ENCODE peak calls at places on chromosome 7, in six cellular contexts. T is stimulated activated CD8-positive, alpha-beta memory T cell treated with anti-CD3 and anti-CD28 coated beads, Interleukin-12 subunit alpha, Interleukin-12 subunit beta, amount 100 ng/mL, for 1 hour; K is HFFc6; R is amniotic stem cell; Y is brain microvascular endothelial cell; O is NCI-H2029 treated with DMSO at 0.1 percent for 48 hours. B is an unnamed sample.

GRCh38 chr7:155594163-155594732 is 47.9 kb upstream of the CNPY1 start:
- DNase-seq in Y (no peak), K (no peak), O (no peak), T (no peak), R (no peak), B (peak)

GRCh38 chr7:17489987-17490386 is 191.5 kb downstream of the AHR start:
- DNase-seq in R (no peak), Y (no peak), O (no peak), T (no peak), K (no peak), B (no peak)

GRCh38 chr7:40057292-40057691 is 77.1 kb downstream of the MPLKIP start:
- DNase-seq in Y (peak), K (peak), O (peak), T (no peak), R (no peak), B (peak)

GRCh38 chr7:28395806-28396205 is 16.5 kb upstream of the CREB5 start:
- DNase-seq in O (no peak), Y (no peak), R (no peak), T (no peak), K (no peak), B (no peak)

GRCh38 chr7:15874774-15875173 is 188.3 kb upstream of the MEOX2 start:
- DNase-seq in Y (no peak), O (no peak), T (no peak), K (no peak), R (no peak), B (no peak)

GRCh38 chr7:26156454-26157365 is 4.7 kb downstream of the NFE2L3 start:
- DNase-seq in K (peak), O (no peak), R (peak), Y (peak), T (no peak), B (peak)

GRCh38 chr7:17144313-17144712 is 154.1 kb upstream of the AHR start:
- DNase-seq in R (no peak), Y (peak), O (no peak), T (peak), K (peak), B (no peak)

GRCh38 chr7:80439894-80440811 is 71.7 kb downstream of the GNAT3 start:
- DNase-seq in O (no peak), Y (peak), T (no peak), R (no peak), K (peak), B (peak)

GRCh38 chr7:101973130-101973529 is 155.7 kb downstream of the CUX1 start:
- DNase-seq in K (no peak), Y (no peak), T (no peak), R (no peak), O (no peak), B (no peak)

GRCh38 chr7:30831227-30831626 is 60.0 kb downstream of the MINDY4 start:
- DNase-seq in K (no peak), O (no peak), T (no peak), Y (peak), R (no peak), B (no peak)

GRCh38 chr7:148856891-148857290 is 27.2 kb downstream of the EZH2 start:
- DNase-seq in O (no peak), K (no peak), Y (peak), T (no peak), R (no peak), B (no peak)

GRCh38 chr7:27167916-27168264 is 2.6 kb upstream of the HOXA9 start:
- DNase-seq in T (no peak), K (peak), O (no peak), Y (no peak), R (no peak), B (no peak)

GRCh38 chr7:30199271-30199670 is 64.5 kb downstream of the MTURN start:
- DNase-seq in R (no peak), T (no peak), O (no peak), Y (no peak), K (no peak), B (no peak)

GRCh38 chr7:150487625-150488024 is 27.0 kb upstream of the GIMAP7 start:
- DNase-seq in R (no peak), Y (no peak), T (no peak), O (no peak), K (no peak), B (no peak)

GRCh38 chr7:142711722-142712616 is 37.3 kb upstream of the PRSS1 start:
- DNase-seq in O (no peak), Y (peak), T (peak), K (peak), R (no peak), B (no peak)

GRCh38 chr7:102872460-102872859 is 40.3 kb upstream of the LRRC17 start:
- DNase-seq in K (peak), T (no peak), R (peak), O (no peak), Y (peak), B (peak)